ENCODE peak calls at places on chromosomes 16 and 17, in eight cellular contexts. V, R, J, N, Y, D, I and S are unnamed samples.

GRCh38 chr17:6641374-6641818 is 536 bp downstream of the TXNDC17 start:
- DNase-seq in Y (no peak), I (no peak), J (no peak), V (no peak), N (no peak), D (no peak), R (peak), S (no peak)

GRCh38 chr16:48366165-48367093 is 18.8 kb downstream of the SIAH1 start:
- DNase-seq in R (peak), J (no peak), N (peak), D (no peak), I (peak), V (peak), Y (peak), S (peak)

GRCh38 chr17:46943511-46944393 is 20.8 kb downstream of the GOSR2 start:
- DNase-seq in Y (peak), I (no peak), D (no peak), V (peak), N (peak), R (no peak), J (peak), S (peak)

GRCh38 chr16:75193730-75194444 is 13.1 kb downstream of the CTRB2 start:
- DNase-seq in R (no peak), N (no peak), D (no peak), V (no peak), Y (no peak), I (no peak), J (no peak), S (no peak)

GRCh38 chr17:78575340-78575739 is 1.9 kb downstream of the DNAH17 start:
- DNase-seq in R (no peak), D (no peak), N (no peak), J (no peak), V (no peak), I (no peak), Y (no peak), S (no peak)

GRCh38 chr16:79677799-79678525 is 77.4 kb upstream of the MAF start:
- DNase-seq in D (no peak), V (peak), I (peak), J (no peak), Y (no peak), N (no peak), R (no peak), S (no peak)

GRCh38 chr16:82011199-82011641 is at the start of gene SDR42E1:
- DNase-seq in N (no peak), J (no peak), D (peak), I (no peak), R (no peak), V (peak), Y (peak), S (peak)

GRCh38 chr16:50275428-50276127 is 9.2 kb downstream of the ADCY7 start:
- DNase-seq in Y (no peak), V (no peak), J (peak), I (no peak), N (no peak), R (no peak), D (no peak), S (no peak)

GRCh38 chr17:68627956-68628355 is 26.8 kb upstream of the FAM20A start:
- DNase-seq in N (no peak), I (no peak), J (no peak), Y (no peak), D (no peak), V (no peak), R (no peak), S (no peak)

GRCh38 chr17:2008332-2009126 is 16.6 kb downstream of the RTN4RL1 start:
- DNase-seq in R (no peak), I (no peak), Y (no peak), N (no peak), V (no peak), J (no peak), D (no peak), S (no peak)

GRCh38 chr16:11177578-11178130 is 78.3 kb downstream of the SOCS1 start:
- DNase-seq in V (no peak), Y (no peak), N (no peak), R (no peak), I (no peak), J (no peak), D (no peak), S (no peak)

GRCh38 chr16:1766701-1767100 is 4.6 kb downstream of the NME3 start:
- DNase-seq in D (no peak), R (no peak), Y (no peak), N (no peak), V (no peak), J (no peak), I (no peak), S (no peak)

GRCh38 chr16:27558434-27558833 is 8.5 kb downstream of the KATNIP start:
- DNase-seq in N (no peak), R (no peak), V (no peak), J (no peak), I (no peak), D (no peak), Y (no peak), S (no peak)

GRCh38 chr16:70738083-70738977 is 52.5 kb upstream of the MTSS2 start:
- DNase-seq in V (peak), Y (peak), D (peak), N (peak), J (peak), R (peak), I (no peak), S (peak)

GRCh38 chr16:11956558-11956957 is 8.5 kb upstream of the TNFRSF17 start:
- DNase-seq in I (no peak), N (no peak), R (no peak), Y (no peak), J (no peak), V (no peak), D (no peak), S (no peak)

GRCh38 chr16:64544859-64545258 is 577.0 kb downstream of the CDH11 start:
- DNase-seq in V (no peak), I (no peak), D (no peak), Y (no peak), R (no peak), J (no peak), N (no peak), S (no peak)

GRCh38 chr17:56880571-56880970 is 33.3 kb downstream of the TRIM25 start:
- DNase-seq in N (no peak), Y (no peak), R (no peak), V (no peak), D (no peak), J (no peak), I (no peak), S (no peak)

GRCh38 chr17:77846531-77847085 is 111.9 kb upstream of the TNRC6C start:
- DNase-seq in N (no peak), J (peak), V (no peak), I (no peak), Y (no peak), R (no peak), D (no peak), S (peak)

GRCh38 chr17:20243524-20243923 is 223.8 kb downstream of the LGALS9B start:
- DNase-seq in V (no peak), J (no peak), I (no peak), R (no peak), Y (peak), N (no peak), D (no peak), S (no peak)

GRCh38 chr17:13074026-13074425 is 56.2 kb upstream of the ELAC2 start:
- DNase-seq in Y (no peak), V (peak), I (peak), R (no peak), J (no peak), N (no peak), D (no peak), S (no peak)

GRCh38 chr16:47064775-47065174 is 79.0 kb downstream of the NETO2 start:
- DNase-seq in N (no peak), I (no peak), D (no peak), J (no peak), R (no peak), V (no peak), Y (no peak), S (no peak)

GRCh38 chr17:63718981-63719380 is 19.1 kb upstream of the LIMD2 start:
- DNase-seq in I (no peak), N (no peak), V (no peak), Y (no peak), D (no peak), R (no peak), J (no peak), S (no peak)

GRCh38 chr16:31073823-31074072 is 292 bp downstream of the ZNF668 start:
- DNase-seq in J (no peak), I (no peak), R (no peak), Y (no peak), V (no peak), D (no peak), N (no peak), S (no peak)

GRCh38 chr17:19344311-19345066 is 18.0 kb downstream of the B9D1 start:
- DNase-seq in N (no peak), D (no peak), Y (no peak), R (no peak), V (no peak), I (no peak), J (no peak), S (no peak)

GRCh38 chr16:27226976-27227705 is 23.8 kb downstream of the KDM8 start:
- DNase-seq in J (peak), R (no peak), V (no peak), I (no peak), N (no peak), D (no peak), Y (no peak), S (no peak)

GRCh38 chr16:89779917-89780316 is 36.5 kb downstream of the FANCA start:
- DNase-seq in D (no peak), V (no peak), Y (no peak), J (no peak), R (no peak), N (no peak), I (no peak), S (no peak)

GRCh38 chr17:81049973-81050551 is 15.1 kb downstream of the BAIAP2 start:
- DNase-seq in N (no peak), D (no peak), Y (peak), R (peak), I (no peak), J (peak), V (no peak), S (peak)

GRCh38 chr17:20063665-20064648 is 54.8 kb downstream of the SPECC1 start:
- DNase-seq in N (no peak), R (peak), V (peak), I (peak), Y (peak), J (peak), D (no peak), S (peak)

GRCh38 chr16:13194766-13195165 is 293.4 kb downstream of the SHISA9 start:
- DNase-seq in Y (no peak), V (no peak), N (no peak), D (no peak), R (no peak), J (no peak), I (no peak), S (no peak)

GRCh38 chr16:80682435-80683070 is 121.8 kb downstream of the CDYL2 start:
- DNase-seq in N (no peak), I (peak), D (no peak), R (no peak), Y (no peak), V (peak), J (no peak), S (no peak)

GRCh38 chr16:31712064-31712540 is 161.5 kb upstream of the ZNF267 start:
- DNase-seq in I (no peak), R (no peak), J (no peak), V (no peak), Y (no peak), D (no peak), N (no peak), S (no peak)

GRCh38 chr16:9929313-9929712 is 252.9 kb downstream of the GRIN2A start:
- DNase-seq in J (no peak), D (no peak), R (no peak), Y (no peak), I (no peak), V (no peak), N (no peak), S (no peak)